ENCODE peak calls at places on chromosomes 6 and 20, in five cellular contexts. N, O, L, I and D are unnamed samples.

GRCh38 chr20:19990911-19991707 is 26.1 kb upstream of the NAA20 start:
- DNase-seq in I (no peak), L (no peak), O (no peak), N (no peak), D (no peak)

GRCh38 chr6:163751032-163751525 is 336.6 kb downstream of the QKI start:
- DNase-seq in L (no peak), N (no peak), I (no peak), O (no peak), D (no peak)

GRCh38 chr20:9228774-9229450 is 160.0 kb downstream of the PLCB4 start:
- DNase-seq in I (no peak), N (no peak), L (no peak), O (no peak), D (no peak)

GRCh38 chr6:97394160-97394748 is 111.2 kb upstream of the MMS22L start:
- DNase-seq in O (peak), N (peak), L (peak), I (peak), D (peak)

GRCh38 chr6:92446052-92446451 is 973.3 kb downstream of the EPHA7 start:
- DNase-seq in N (no peak), L (peak), I (no peak), O (no peak), D (no peak)

GRCh38 chr20:41050361-41051019 is 21.9 kb downstream of the TOP1 start:
- DNase-seq in L (no peak), O (no peak), I (no peak), N (peak), D (no peak)

GRCh38 chr6:143213977-143214376 is 153.3 kb downstream of the AIG1 start:
- DNase-seq in L (no peak), O (no peak), N (no peak), I (no peak), D (no peak)

GRCh38 chr6:165117121-165117520 is 192.3 kb downstream of the C6orf118 start:
- DNase-seq in L (no peak), O (no peak), N (no peak), I (no peak), D (no peak)

GRCh38 chr6:11263185-11263817 is 30.8 kb upstream of the NEDD9 start:
- DNase-seq in N (no peak), O (no peak), L (peak), I (no peak), D (no peak)

GRCh38 chr6:7561153-7561964 is 19.9 kb downstream of the DSP start:
- DNase-seq in N (peak), I (no peak), O (no peak), L (peak), D (no peak)

GRCh38 chr20:44839481-44839880 is 29.1 kb upstream of the RIMS4 start:
- DNase-seq in I (no peak), L (no peak), O (no peak), N (no peak), D (no peak)

GRCh38 chr6:128421788-128422187 is 98.6 kb downstream of the PTPRK start:
- DNase-seq in I (no peak), O (no peak), L (peak), N (no peak), D (no peak)

GRCh38 chr6:167968091-167968490 is 29.4 kb upstream of the KIF25 start:
- DNase-seq in L (peak), N (peak), I (no peak), O (peak), D (peak)

GRCh38 chr20:50580016-50580747 is 70.0 kb downstream of the PTPN1 start:
- DNase-seq in I (no peak), L (peak), N (peak), O (peak), D (peak)

GRCh38 chr20:40414843-40415615 is 274.0 kb downstream of the MAFB start:
- DNase-seq in I (no peak), L (no peak), N (no peak), O (no peak), D (no peak)

GRCh38 chr20:12177657-12178293 is 260.1 kb downstream of the BTBD3 start:
- DNase-seq in N (no peak), L (peak), O (no peak), I (no peak), D (no peak)

DNA sequence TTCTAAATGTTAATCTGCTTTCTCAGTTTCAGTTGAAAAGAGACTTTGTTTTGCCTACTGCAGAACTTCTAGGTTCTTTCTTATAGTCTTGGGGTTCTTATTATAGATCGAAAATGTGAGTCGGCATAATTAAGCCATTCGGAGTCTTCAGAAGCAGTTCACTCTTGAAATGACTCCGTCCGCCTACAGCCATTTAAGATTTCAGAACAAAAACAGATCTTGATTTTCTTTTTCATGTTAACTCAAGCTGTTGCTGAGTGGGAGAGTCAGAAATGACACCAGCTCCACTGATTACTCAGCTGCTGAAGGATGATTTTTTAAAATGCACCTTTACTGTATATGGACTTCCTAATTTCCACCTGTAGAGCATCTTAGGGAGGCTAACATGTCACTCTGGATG is 15.9 kb downstream of the PRDM1 start:
- DNase-seq in L (no peak), O (no peak), N (no peak), I (peak), D (no peak)
- H3K27ac ChIP-seq in L (no peak), O (no peak), N (no peak), I (peak), D (no peak)

DNA sequence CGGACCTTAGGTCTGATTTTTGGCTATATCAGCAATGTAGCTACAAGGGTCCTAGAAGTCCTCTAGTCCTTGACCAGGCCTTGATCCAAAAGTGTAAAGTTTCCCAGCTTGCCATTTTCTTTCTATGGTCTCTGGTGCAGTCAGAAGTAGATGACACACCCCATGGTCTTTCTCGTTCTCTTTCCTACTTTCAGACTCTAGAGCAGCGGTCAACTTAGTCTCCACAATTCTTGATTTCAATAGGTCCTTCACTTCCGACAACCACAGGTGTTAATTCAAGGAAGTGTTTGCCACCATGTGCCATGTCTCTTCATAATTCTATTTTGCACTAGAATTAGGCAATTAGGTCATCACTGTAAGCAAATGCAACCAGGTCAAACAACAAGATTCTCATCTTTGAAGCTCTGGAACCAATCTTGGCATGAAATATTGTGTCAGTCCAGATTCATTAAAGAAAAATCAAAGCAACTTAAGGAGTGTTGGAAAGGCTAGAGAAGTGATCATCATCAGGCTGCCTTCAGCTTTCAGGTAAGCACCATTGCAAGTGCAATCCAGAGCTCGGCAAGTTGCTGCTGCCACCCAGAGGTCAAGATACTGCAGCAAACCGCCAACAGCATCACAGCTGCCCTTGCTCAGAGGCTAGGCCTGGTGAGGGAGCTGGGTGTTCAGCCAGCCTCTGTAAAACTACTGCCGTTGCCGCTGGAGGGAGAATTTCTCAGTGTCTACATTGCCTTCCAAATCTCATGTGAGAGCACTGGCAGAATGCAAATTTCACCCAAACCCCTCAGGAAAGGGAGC is 5.6 kb upstream of the SYNE1 start:
- DNase-seq in I (no peak), N (no peak), O (peak), L (peak), D (peak)
- TF ChIP-seq GABPA in I (no peak), N (no peak), O (no peak), L (no peak), D (no peak)

GRCh38 chr6:44180886-44181285 is 22.3 kb downstream of the CAPN11 start:
- DNase-seq in N (no peak), O (no peak), I (no peak), L (no peak), D (no peak)
- TF ChIP-seq REST in N (no peak), O (no peak), I (no peak), L (no peak), D (no peak)

GRCh38 chr20:5781798-5782750 is 31.9 kb downstream of the SHLD1 start:
- DNase-seq in I (no peak), N (peak), O (no peak), L (peak), D (no peak)

GRCh38 chr20:5786930-5787826 is 37.0 kb downstream of the SHLD1 start:
- DNase-seq in I (no peak), N (no peak), L (no peak), O (no peak), D (no peak)

GRCh38 chr20:5785146-5785545 is 34.9 kb downstream of the SHLD1 start:
- DNase-seq in O (no peak), L (no peak), N (no peak), I (no peak), D (no peak)

GRCh38 chr20:5788385-5788895 is 38.2 kb downstream of the SHLD1 start:
- DNase-seq in N (peak), L (peak), I (peak), O (peak), D (peak)

DNA sequence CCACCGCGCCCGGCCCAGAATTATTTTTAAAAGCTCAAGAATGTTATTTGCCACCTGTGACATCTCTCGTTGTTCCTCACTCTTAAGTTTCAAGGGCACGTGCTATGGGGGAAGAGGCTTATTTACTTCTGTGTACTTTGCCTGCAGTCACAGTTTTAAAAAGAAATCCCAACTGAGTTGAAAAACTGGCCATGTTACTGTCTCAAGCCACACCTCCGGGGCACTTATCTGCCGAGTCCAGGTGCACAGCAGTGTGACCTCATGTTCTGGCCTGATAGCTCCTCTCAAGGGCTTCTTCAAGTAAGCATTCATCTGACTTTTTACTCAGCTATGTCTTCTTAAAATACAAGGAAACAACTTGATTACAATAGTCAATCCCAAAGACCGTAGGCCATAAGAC is 34.5 kb downstream of the SHLD1 start:
- DNase-seq in N (peak), O (no peak), I (no peak), L (no peak), D (no peak)
- H3K27ac ChIP-seq in N (peak), O (no peak), I (no peak), L (no peak), D (no peak)

DNA sequence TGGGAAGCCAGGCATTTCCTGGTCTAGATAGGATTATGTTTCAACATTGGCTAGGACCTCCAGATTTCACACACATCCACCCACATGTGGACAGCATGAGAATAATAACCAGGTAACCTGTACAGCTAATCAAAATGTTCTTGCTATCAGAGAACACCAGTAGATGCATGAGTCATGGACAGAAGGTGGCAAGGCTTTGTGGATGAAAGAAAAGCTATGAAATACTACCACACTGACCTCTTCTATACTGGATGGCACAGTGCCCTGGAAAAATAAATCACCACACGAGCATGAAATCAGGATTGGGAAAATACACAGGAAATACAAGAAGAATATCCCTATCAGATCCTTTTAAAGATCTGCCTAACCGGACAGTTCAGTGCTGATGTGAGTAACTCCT is 113.0 kb downstream of the GMDS start:
- DNase-seq in L (no peak), O (no peak), N (no peak), I (no peak), D (no peak)
- TF ChIP-seq GABPA in L (no peak), O (no peak), N (no peak), I (no peak), D (no peak)

DNA sequence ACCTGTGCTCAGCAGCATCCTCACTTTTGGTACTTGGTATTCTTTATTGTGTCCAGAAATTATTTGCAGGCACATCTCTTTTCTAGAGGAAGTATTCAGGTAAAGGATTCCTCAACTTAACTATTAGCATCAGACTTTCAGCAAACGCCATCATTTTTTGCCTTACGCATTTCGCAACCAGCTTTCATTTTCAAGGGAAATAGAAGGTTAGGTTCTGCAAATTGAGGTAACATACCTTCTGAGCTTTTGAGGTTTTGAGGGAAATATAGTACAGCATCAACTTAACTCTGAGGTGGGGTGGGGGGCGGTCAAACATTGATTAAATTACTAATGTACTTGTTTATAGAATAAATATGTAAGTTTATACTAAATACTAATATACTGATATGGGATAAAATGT is 243.6 kb upstream of the RIMS1 start:
- DNase-seq in O (no peak), L (no peak), I (no peak), N (no peak), D (no peak)
- TF ChIP-seq REST in O (no peak), L (no peak), I (no peak), N (no peak), D (no peak)

GRCh38 chr6:162710438-162710837 is 17.1 kb downstream of the PRKN start:
- DNase-seq in I (no peak), N (no peak), L (no peak), O (no peak), D (no peak)
- H3K27ac ChIP-seq in I (no peak), N (no peak), L (no peak), O (no peak), D (no peak)

GRCh38 chr6:74366634-74367033 is 670.6 kb downstream of the CD109 start:
- DNase-seq in N (no peak), L (no peak), O (no peak), I (no peak), D (no peak)

GRCh38 chr6:74369556-74369993 is 673.6 kb downstream of the CD109 start:
- DNase-seq in I (no peak), N (no peak), O (no peak), L (no peak), D (no peak)

GRCh38 chr6:74368746-74369145 is 672.7 kb downstream of the CD109 start:
- DNase-seq in I (no peak), L (no peak), N (no peak), O (no peak), D (no peak)
- TF ChIP-seq GABPA in I (no peak), L (no peak), N (no peak), O (no peak), D (no peak)

DNA sequence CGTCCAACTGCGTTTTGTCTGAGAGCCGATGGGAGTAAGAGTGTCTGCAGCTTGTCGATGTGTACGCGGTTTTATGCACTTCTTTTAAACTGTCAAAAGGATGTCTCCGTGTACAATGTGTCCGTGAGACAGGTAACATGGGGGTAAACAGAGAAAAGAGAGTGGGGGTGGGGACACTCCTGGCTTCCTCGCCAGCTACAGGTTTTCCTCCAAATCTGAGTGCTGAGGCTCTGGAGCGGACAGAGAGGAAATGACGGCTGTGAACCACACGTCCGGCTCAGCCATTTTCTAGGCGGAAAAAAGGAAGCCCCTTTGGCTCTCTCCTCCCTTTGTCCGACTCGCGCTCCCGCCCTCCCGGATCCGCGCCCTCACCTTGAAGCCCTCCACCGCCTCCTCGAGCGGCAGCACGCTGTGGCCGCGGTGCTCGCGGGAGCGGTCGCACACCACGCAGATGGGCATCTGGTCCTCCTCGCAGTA is 906 bp downstream of the TRIM27 start:
- DNase-seq in N (no peak), L (no peak), O (peak), I (no peak), D (no peak)
- TF ChIP-seq REST in N (no peak), L (no peak), O (no peak), I (no peak), D (no peak)

GRCh38 chr6:21729431-21729830 is 135.9 kb downstream of the SOX4 start:
- DNase-seq in L (no peak), O (no peak), N (no peak), I (no peak), D (peak)

GRCh38 chr6:21730533-21730932 is 137.0 kb downstream of the SOX4 start:
- DNase-seq in N (no peak), L (no peak), I (no peak), O (no peak), D (no peak)

GRCh38 chr6:21732731-21733130 is 139.2 kb downstream of the SOX4 start:
- DNase-seq in O (no peak), L (no peak), I (no peak), N (no peak), D (no peak)

GRCh38 chr6:21733311-21733710 is 139.8 kb downstream of the SOX4 start:
- DNase-seq in I (no peak), O (no peak), N (no peak), L (no peak), D (no peak)

DNA sequence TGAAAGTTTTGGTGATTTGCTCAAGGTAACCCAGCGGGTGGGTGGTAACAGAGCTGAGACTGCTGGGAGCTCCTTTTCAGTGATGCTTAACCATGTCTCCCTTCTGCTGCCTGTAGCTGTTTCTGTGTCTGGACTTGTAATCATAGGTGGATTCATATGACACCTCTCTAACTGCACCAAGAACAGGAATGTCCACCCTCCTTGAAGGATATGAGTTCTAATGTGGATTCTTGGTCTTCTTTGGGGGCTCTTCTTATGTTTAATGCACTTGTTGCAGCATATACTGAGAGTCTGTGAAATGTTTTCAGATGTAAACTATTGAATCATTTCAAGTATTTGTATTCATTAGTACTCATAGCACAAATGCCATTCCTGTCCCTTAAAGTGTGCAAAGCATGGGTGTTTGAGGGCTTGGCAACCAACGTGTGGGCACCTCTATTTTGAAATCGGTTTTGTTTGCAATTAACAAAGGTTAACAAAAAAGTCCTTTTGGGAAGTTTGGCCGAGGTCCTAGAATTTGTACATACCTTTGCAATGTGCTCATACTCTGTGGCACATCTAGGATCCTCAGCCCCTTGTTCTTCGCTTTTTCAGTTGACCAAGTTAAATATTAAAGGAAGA is 138.0 kb downstream of the SOX4 start:
- DNase-seq in O (no peak), N (no peak), I (no peak), L (peak), D (no peak)
- H3K27ac ChIP-seq in O (peak), N (no peak), I (no peak), L (no peak), D (no peak)